ENCODE peak calls at places on chromosomes 4 and X, in five cellular contexts. F is breast epithelium, M is prostate gland, I is stomach, L is HCT116. H is an unnamed sample. For H3K4me1 and H3K9me3, the result is how much of the 10 kb centered on the place peaks cover.

GRCh38 chr4:182729527-182729926 is 187.7 kb downstream of the DCTD start:
- DNase-seq in L (no peak), M (no peak), I (no peak), F (no peak), H (no peak)

GRCh38 chr4:7291372-7292135 is 99.2 kb downstream of the SORCS2 start:
- DNase-seq in L (no peak), I (no peak), M (no peak), F (peak), H (peak)

GRCh38 chr4:92872604-92873003 is 568.8 kb downstream of the GRID2 start:
- DNase-seq in I (no peak), L (no peak), M (no peak), F (no peak), H (no peak)

GRCh38 chrX:103818844-103819243 is 13.2 kb downstream of the RAB9B start:
- DNase-seq in F (no peak), I (no peak), M (no peak), L (no peak), H (no peak)

GRCh38 chrX:93242897-93243296 is 430.5 kb downstream of the NAP1L3 start:
- DNase-seq in L (no peak), I (no peak), F (no peak), M (no peak), H (no peak)

GRCh38 chr4:103046416-103047290 is 27.1 kb upstream of the SLC9B1 start:
- DNase-seq in I (peak), L (peak), M (no peak), F (no peak), H (peak)

GRCh38 chrX:108437789-108438623 is at the start of gene COL4A6:
- DNase-seq in L (no peak), I (no peak), M (peak), F (no peak), H (no peak)

GRCh38 chr4:179595671-179596410 is 2153.6 kb upstream of the AGA start:
- DNase-seq in F (no peak), I (no peak), M (no peak), L (peak), H (no peak)

GRCh38 chr4:109214622-109215350 is 87.7 kb downstream of the COL25A1 start:
- DNase-seq in L (no peak), M (no peak), I (no peak), F (no peak), H (no peak)

GRCh38 chr4:147843162-147843561 is 111.3 kb downstream of the ARHGAP10 start:
- DNase-seq in M (no peak), I (no peak), F (no peak), L (peak), H (no peak)

GRCh38 chr4:16862688-16863087 is 35.8 kb downstream of the LDB2 start:
- DNase-seq in L (no peak), I (no peak), M (no peak), F (no peak), H (no peak)

GRCh38 chr4:152398060-152398459 is 137.8 kb downstream of the FBXW7 start:
- DNase-seq in I (no peak), M (no peak), L (no peak), F (no peak), H (no peak)

GRCh38 chr4:164501074-164501473 is 252.9 kb upstream of the SMIM31 start:
- DNase-seq in M (no peak), L (no peak), F (no peak), I (no peak), H (no peak)

GRCh38 chr4:186606593-186606992 is 51.2 kb upstream of the MTNR1A start:
- DNase-seq in L (no peak), M (no peak), F (no peak), I (no peak), H (no peak)

GRCh38 chr4:118351851-118352827 is 664 bp downstream of the PRSS12 start:
- DNase-seq in L (peak), I (peak), M (no peak), F (no peak), H (peak)

GRCh38 chrX:18607966-18608365 is 63.9 kb downstream of the RS1 start:
- DNase-seq in F (no peak), I (no peak), M (no peak), L (no peak), H (no peak)

GRCh38 chrX:28058906-28059305 is 77.7 kb upstream of the DCAF8L1 start:
- DNase-seq in I (no peak), L (no peak), F (no peak), M (no peak), H (peak)

GRCh38 chrX:152632445-152633097 is 5.1 kb upstream of the GABRQ start:
- DNase-seq in L (peak), I (peak), F (peak), M (peak), H (peak)

GRCh38 chrX:12497832-12498591 is 293.2 kb upstream of the PRPS2 start:
- DNase-seq in M (no peak), I (no peak), F (no peak), L (no peak), H (no peak)

GRCh38 chr4:146654976-146655761 is 16.5 kb downstream of the POU4F2 start:
- DNase-seq in I (no peak), L (no peak), F (no peak), M (no peak), H (no peak)

GRCh38 chrX:19017271-19017670 is 33.4 kb upstream of the PHKA2 start:
- DNase-seq in M (no peak), I (no peak), L (no peak), F (no peak), H (no peak)

GRCh38 chrX:108091878-108092291 is 307 bp downstream of the ATG4A start:
- DNase-seq in F (no peak), I (no peak), M (no peak), L (peak), H (no peak)

GRCh38 chr4:70187216-70187615 is 8.3 kb upstream of the ODAM start:
- DNase-seq in F (no peak), L (no peak), M (no peak), I (no peak), H (no peak)

GRCh38 chrX:108001218-108001814 is 19.1 kb upstream of the TEX13B start:
- DNase-seq in L (peak), F (no peak), M (peak), I (no peak), H (no peak)

GRCh38 chr4:121272526-121272925 is 108.3 kb downstream of the QRFPR start:
- DNase-seq in I (no peak), L (no peak), M (no peak), F (no peak), H (no peak)

GRCh38 chrX:18291006-18291545 is 63.4 kb downstream of the SCML2 start:
- DNase-seq in M (no peak), L (no peak), I (no peak), F (no peak), H (no peak)

GRCh38 chrX:30414144-30414543 is 105.0 kb upstream of the NR0B1 start:
- DNase-seq in L (no peak), F (no peak), I (no peak), M (no peak), H (no peak)

GRCh38 chr4:97990409-97990808 is 152.9 kb downstream of the STPG2 start:
- DNase-seq in M (no peak), F (no peak), I (no peak), L (no peak), H (no peak)

GRCh38 chrX:10505726-10506125 is 114.7 kb downstream of the MID1 start:
- DNase-seq in M (no peak), I (no peak), L (no peak), F (no peak), H (no peak)

GRCh38 chr4:8646296-8647093 is 53.9 kb downstream of the CPZ start:
- DNase-seq in I (peak), L (no peak), M (no peak), F (no peak), H (no peak)

DNA sequence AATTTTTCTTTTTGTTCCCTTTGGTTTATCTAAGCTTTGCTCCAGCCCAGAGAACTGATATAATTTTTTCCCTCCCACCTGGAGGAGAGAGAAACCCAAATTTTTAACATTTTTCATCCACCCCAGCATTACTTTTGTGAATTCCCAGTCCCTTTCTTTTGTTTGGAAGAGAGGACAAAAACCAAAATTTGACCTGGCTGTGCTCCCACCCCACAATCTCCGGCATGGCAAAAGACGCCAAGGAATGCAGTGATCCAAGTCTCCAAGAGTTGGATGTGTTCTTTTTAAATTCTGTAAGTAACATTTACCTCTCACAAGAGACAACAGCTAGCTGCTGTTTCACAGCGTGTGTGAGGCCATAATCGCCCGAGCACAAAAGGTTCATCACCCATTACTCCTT is 25.2 kb upstream of the FAM156A start:
- DNase-seq in F (no peak), M (no peak), L (no peak), I (no peak), H (no peak)
- H3K4me1 ChIP-seq in F (under half), M (under half), L (under half), I (under half), H (under half)

DNA sequence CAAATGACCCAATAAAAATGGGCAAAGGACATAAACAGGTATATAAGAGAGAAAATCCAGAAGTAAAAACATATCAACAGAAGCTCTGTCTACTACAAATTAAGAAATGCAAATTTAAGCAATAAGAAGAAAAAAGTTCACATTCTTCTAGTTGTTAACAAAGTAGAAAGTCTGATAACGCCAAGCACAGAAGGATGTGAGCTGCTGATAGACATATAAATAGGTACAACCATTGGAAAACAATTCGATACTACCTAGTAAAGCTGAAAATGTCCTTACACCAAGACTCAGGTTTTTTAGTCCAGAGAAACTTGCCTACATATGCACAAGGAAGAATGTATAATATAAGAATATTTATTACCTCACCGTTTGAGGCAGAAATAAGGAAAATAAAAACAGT is 35.8 kb upstream of the SLAIN2 start:
- DNase-seq in F (no peak), I (no peak), M (no peak), L (no peak), H (no peak)
- TF ChIP-seq POLR2AphosphoS5 in F (no peak), I (no peak), M (no peak), L (no peak), H (no peak)

GRCh38 chr4:39014028-39014427 is 18.2 kb downstream of the TMEM156 start:
- DNase-seq in M (no peak), I (no peak), F (no peak), L (no peak), H (no peak)
- H3K9me3 ChIP-seq in M (under half), I (under half), F (under half), L (under half), H (under half)

GRCh38 chr4:40626183-40626990 is 3.3 kb downstream of the RBM47 start:
- DNase-seq in F (no peak), M (peak), I (no peak), L (no peak), H (no peak)
- H3K4me1 ChIP-seq in F (under half), M (under half), I (under half), L (under half), H (under half)

DNA sequence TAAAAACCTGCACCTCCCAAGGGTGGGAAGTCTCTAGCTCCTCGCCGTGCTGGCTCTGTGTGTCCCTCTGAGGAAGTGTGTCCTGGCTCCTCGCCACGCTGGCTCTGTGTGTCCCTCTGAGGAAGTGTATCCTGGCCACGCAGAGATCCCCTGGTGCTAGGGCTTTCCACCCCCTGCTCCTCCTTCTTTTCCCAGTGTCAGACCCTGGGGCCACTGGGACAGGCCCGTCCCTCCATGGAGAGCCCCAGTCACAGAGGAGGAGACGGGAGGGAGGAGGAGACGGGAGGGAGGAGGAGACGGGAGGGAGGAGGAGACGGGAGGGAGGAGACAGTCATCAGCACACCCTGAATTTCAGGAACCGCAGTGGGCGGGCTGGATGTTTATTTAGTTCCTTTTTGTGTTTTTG is 53.8 kb upstream of the HGFAC start:
- DNase-seq in F (peak), I (peak), M (peak), L (no peak), H (peak)
- TF ChIP-seq POLR2AphosphoS5 in F (peak), I (no peak), M (peak), L (no peak), H (peak)

GRCh38 chr4:99863-100262 is 24.4 kb upstream of the ZNF718 start:
- DNase-seq in F (no peak), L (peak), M (no peak), I (no peak), H (no peak)
- H3K9me3 ChIP-seq in F (half or more), L (under half), M (under half), I (half or more), H (half or more)

GRCh38 chr4:94561249-94562024 is 109.7 kb downstream of the PDLIM5 start:
- DNase-seq in L (no peak), I (no peak), F (no peak), M (no peak), H (no peak)

GRCh38 chr4:94564252-94564651 is 112.5 kb downstream of the PDLIM5 start:
- DNase-seq in M (no peak), L (no peak), I (no peak), F (no peak), H (no peak)

GRCh38 chr4:94558392-94558920 is 106.7 kb downstream of the PDLIM5 start:
- DNase-seq in F (no peak), L (no peak), M (no peak), I (no peak), H (no peak)

GRCh38 chr4:94559351-94559806 is 107.6 kb downstream of the PDLIM5 start:
- DNase-seq in F (no peak), L (no peak), I (no peak), M (no peak), H (no peak)

DNA sequence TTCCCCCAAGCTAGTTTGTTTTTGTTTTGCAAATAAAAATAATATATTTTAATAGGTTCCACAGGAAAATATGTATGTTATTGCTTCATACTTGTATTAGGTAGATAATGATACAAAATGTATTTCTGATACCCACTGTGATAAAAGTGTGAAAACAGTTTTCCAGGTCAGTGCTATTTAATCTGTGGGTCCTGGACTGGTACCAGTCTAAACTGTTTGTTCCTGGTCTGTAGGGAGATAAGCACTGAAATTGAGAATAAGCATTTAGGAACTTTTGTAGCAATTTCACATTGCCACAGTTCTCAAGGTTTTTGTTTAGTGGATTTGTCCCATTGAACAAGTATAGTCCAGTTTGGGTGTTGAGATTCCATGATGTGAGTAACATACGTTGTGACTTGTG is 110.5 kb downstream of the PDLIM5 start:
- DNase-seq in L (no peak), F (no peak), I (no peak), M (no peak), H (no peak)
- H3K4me1 ChIP-seq in L (under half), F (under half), I (under half), M (under half), H (under half)

GRCh38 chrX:106038625-106039024 is at the start of gene SERPINA7:
- DNase-seq in F (no peak), L (no peak), I (no peak), M (no peak), H (no peak)
- TF ChIP-seq POLR2AphosphoS5 in F (no peak), L (no peak), I (no peak), M (no peak), H (no peak)

DNA sequence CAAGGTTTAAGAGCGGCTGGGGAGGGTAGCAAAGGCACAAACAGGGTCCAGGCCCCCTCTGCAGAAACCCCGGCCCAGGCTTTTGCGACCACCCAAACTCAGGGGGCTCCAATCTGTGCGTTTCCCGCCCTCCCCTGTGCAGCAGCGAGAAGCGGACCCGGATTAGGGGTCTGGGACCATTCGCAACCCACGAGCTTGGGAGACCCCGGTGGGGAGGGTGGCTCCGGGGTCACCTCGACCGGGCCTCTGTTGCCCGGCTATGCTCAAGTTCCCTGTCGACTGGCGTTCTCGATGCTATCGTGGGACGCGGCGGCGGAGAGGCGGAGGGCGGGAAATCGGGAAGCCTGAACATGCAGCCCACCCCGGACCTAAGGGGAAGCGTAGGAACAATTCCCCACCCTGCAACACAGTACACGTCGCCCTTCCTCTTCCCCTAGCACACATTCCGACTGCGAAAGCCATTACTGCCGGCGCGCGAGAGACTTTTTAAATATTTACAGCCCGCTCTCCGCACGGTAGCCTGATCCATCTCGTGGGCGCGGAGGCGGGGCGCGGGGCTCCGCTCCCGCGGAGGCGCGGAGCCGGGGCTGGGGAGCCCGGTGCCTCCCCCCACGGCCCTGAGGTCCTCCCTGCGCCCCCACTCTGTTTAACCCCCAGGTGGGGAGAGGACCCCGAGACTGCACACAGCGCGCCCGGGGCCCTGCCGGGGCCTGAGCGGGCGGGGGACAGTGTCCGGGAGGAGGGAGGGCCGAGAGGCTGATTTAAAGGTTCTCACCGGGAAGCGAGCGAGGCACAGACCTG is 48.1 kb upstream of the BCOR start:
- DNase-seq in I (no peak), M (no peak), L (no peak), F (no peak), H (no peak)
- H3K9me3 ChIP-seq in I (under half), M (under half), L (under half), F (under half), H (under half)

GRCh38 chr4:26201119-26201518 is 119.7 kb upstream of the RBPJ start:
- DNase-seq in L (no peak), F (no peak), I (no peak), M (no peak), H (no peak)

GRCh38 chr4:26196567-26196966 is 124.2 kb upstream of the RBPJ start:
- DNase-seq in L (no peak), F (no peak), I (no peak), M (no peak), H (no peak)

GRCh38 chr4:26199566-26199965 is 121.2 kb upstream of the RBPJ start:
- DNase-seq in L (no peak), F (no peak), M (no peak), I (no peak), H (no peak)

GRCh38 chr4:26194764-26195163 is 126.0 kb upstream of the RBPJ start:
- DNase-seq in F (no peak), M (no peak), L (no peak), I (no peak), H (no peak)

GRCh38 chr4:26197018-26197779 is 123.6 kb upstream of the RBPJ start:
- DNase-seq in F (peak), M (no peak), I (peak), L (peak), H (peak)
- H3K4me1 ChIP-seq in F (under half), M (under half), I (under half), L (under half), H (under half)

H was measured in transverse colon.